ENCODE peak calls at places on chromosomes 11 and 22, in seven cellular contexts. J is HFF-Myc, N is Caco-2, C is pancreas, Z is left ventricle myocardium inferior, R is A549, D is transverse colon. E is an unnamed sample.
A peak's percentile ranks its signal among the peaks of the same experiment; 100 is the strongest.

GRCh38 chr11:9716275-9717039 is 52.6 kb downstream of the SWAP70 start:
- DNase-seq in J (no peak), N (no peak), D (no peak), Z (no peak), C (no peak), R (peak; percentile 31), E (no peak)

GRCh38 chr11:125649465-125650166 is 24.7 kb downstream of the CHEK1 start:
- DNase-seq in Z (no peak), N (no peak), J (no peak), D (no peak), R (no peak), C (no peak), E (no peak)

GRCh38 chr11:6203327-6203726 is 2.0 kb upstream of the C11orf42 start:
- DNase-seq in D (no peak), J (no peak), N (no peak), R (no peak), Z (no peak), C (no peak), E (no peak)

GRCh38 chr11:77074205-77074604 is 7.4 kb downstream of the CAPN5 start:
- DNase-seq in C (peak; percentile 34), Z (no peak), R (no peak), D (peak; percentile 77), N (no peak), J (no peak), E (no peak)

GRCh38 chr22:30883586-30884145 is 84.9 kb downstream of the MORC2 start:
- DNase-seq in R (no peak), N (no peak), C (no peak), D (no peak), J (no peak), Z (no peak), E (no peak)

GRCh38 chr11:40388097-40388818 is 1071.2 kb downstream of the LRRC4C start:
- DNase-seq in D (no peak), Z (no peak), C (no peak), J (peak; percentile 40), R (no peak), N (no peak), E (peak; percentile 13)

GRCh38 chr11:15532432-15532831 is 417.7 kb downstream of the INSC start:
- DNase-seq in J (no peak), C (no peak), D (no peak), R (no peak), Z (no peak), N (no peak), E (no peak)

GRCh38 chr11:109423114-109423859 is 1.3 kb downstream of the C11orf87 start:
- DNase-seq in N (no peak), C (no peak), D (no peak), J (no peak), R (no peak), Z (no peak), E (no peak)

GRCh38 chr11:125886997-125887372 is 483 bp upstream of the HYLS1 start:
- DNase-seq in C (peak; percentile 42), Z (peak; percentile 27), D (peak; percentile 34), J (no peak), R (peak; percentile 67), N (no peak), E (no peak)

GRCh38 chr11:127042445-127042844 is 41.9 kb upstream of the KIRREL3 start:
- DNase-seq in D (no peak), R (no peak), N (no peak), Z (no peak), J (no peak), C (no peak), E (no peak)

GRCh38 chr22:37166675-37167066 is 17.0 kb upstream of the IL2RB start:
- DNase-seq in Z (peak; percentile 88), N (peak; percentile 80), D (peak; percentile 91), C (peak; percentile 68), J (no peak), R (peak; percentile 84), E (peak; percentile 38)

GRCh38 chr11:116731821-116732739 is 40.7 kb downstream of the BUD13 start:
- DNase-seq in R (no peak), N (no peak), Z (no peak), C (no peak), J (no peak), D (no peak), E (no peak)

GRCh38 chr11:69508974-69509373 is 27.5 kb downstream of the LINC01488 start:
- DNase-seq in C (no peak), Z (peak; percentile 3), D (no peak), J (no peak), N (no peak), R (no peak), E (no peak)

GRCh38 chr11:9138612-9139579 is 47.5 kb upstream of the SCUBE2 start:
- DNase-seq in N (no peak), C (peak; percentile 45), J (peak; percentile 91), R (peak; percentile 86), Z (no peak), D (peak; percentile 17), E (peak; percentile 94)

GRCh38 chr22:44684506-44685383 is 17.3 kb upstream of the PRR5 start:
- DNase-seq in N (peak; percentile 93), D (peak; percentile 87), C (peak; percentile 71), J (peak; percentile 95), Z (peak; percentile 70), R (peak; percentile 90), E (peak; percentile 77)

DNA sequence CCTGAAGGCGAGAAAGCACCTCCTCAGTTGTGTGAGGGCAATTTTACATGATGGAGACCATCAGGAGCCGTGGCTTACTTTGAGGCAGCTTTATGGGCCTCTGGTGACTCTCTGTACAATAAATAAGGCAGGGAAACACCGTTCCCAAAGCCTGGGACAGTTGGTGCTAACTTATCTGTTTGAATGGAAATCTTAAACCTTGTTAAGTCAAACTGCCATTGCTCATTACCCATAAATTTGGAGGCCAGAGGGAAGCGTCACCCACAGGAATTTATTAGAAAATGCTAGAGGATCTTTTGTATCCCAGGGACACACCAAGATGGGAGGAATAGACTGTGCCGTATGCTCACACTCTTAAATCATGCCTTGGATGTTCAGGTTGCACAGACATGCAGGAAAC is 1156.9 kb downstream of the BRD1 start:
- DNase-seq in R (no peak), Z (no peak), C (no peak), D (no peak), N (no peak), J (no peak), E (no peak)
- TF ChIP-seq CTCF in R (no peak), Z (no peak), C (no peak), D (no peak), N (no peak), J (no peak), E (no peak)

GRCh38 chr11:98036810-98037209 is 983.9 kb upstream of the CNTN5 start:
- DNase-seq in Z (no peak), R (no peak), C (no peak), J (no peak), N (no peak), D (no peak), E (no peak)
- TF ChIP-seq CTCF in Z (no peak), R (no peak), C (no peak), J (no peak), N (no peak), D (no peak), E (no peak)

GRCh38 chr11:97460091-97460490 is 1070.3 kb downstream of the JRKL start:
- DNase-seq in C (no peak), Z (no peak), N (no peak), D (no peak), R (no peak), J (no peak), E (no peak)

GRCh38 chr11:97451441-97451840 is 1061.6 kb downstream of the JRKL start:
- DNase-seq in D (no peak), R (no peak), J (no peak), Z (no peak), N (no peak), C (no peak), E (no peak)

GRCh38 chr11:97454988-97455387 is 1065.2 kb downstream of the JRKL start:
- DNase-seq in N (no peak), D (no peak), J (no peak), R (no peak), C (no peak), Z (no peak), E (no peak)
- TF ChIP-seq CTCF in N (peak; percentile 41), D (no peak), J (no peak), R (no peak), C (no peak), Z (peak; percentile 59), E (peak; percentile 31)

GRCh38 chr11:79931692-79932091 is 490.9 kb upstream of the TENM4 start:
- DNase-seq in D (no peak), Z (no peak), C (no peak), N (no peak), J (no peak), R (no peak), E (no peak)
- TF ChIP-seq CTCF in D (no peak), Z (no peak), C (no peak), N (no peak), J (no peak), R (no peak), E (no peak)

DNA sequence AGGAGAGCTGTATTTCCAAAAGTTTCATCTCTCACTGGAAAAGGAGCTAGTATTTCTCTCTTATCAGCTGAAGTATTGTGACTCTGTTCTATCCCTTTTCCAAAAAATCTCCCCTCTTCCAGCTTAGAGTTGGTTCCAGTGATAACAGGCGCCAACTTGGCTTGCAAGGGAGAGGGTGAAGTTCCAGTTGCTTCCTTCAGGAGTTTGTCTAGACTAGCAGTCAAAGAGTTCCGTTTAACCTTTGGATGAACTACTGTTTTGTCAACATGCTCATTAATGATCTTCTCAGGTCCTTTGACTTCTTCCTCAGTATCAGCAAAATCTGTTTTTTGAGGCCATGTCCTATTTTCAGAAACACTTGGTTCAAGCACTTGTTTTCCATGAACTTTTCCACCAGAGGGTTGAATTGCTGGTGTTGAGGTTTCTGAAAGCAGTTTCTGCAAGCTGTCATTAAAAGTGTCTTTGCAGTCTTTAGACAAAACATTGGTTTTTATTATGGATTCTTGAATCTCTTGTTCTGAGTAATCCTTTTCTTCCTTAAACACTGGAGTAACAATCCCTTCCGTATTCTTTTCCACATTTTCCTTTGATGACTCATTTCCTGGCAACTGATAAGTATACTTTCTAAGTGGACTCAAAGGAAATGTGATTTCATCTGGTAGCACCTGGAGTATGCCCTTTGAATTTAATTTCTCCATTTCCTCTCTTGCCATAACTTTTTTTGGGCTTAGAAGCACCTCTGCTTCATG is 39.7 kb upstream of the CCDC89 start:
- DNase-seq in D (no peak), Z (no peak), N (no peak), R (peak; percentile 78), J (peak; percentile 90), C (no peak), E (no peak)
- TF ChIP-seq CTCF in D (no peak), Z (peak; percentile 3), N (no peak), R (no peak), J (no peak), C (no peak), E (no peak)

GRCh38 chr22:28995551-28995950 is 66.1 kb downstream of the C22orf31 start:
- DNase-seq in R (no peak), J (no peak), C (no peak), N (no peak), D (no peak), Z (no peak), E (no peak)
- TF ChIP-seq CTCF in R (no peak), J (no peak), C (no peak), N (no peak), D (no peak), Z (no peak), E (no peak)

E was measured in Panc1.